ENCODE peak calls at places on chromosomes 6 and 20, in nine cellular contexts. B is activated CD8-positive, alpha-beta memory T cell treated with anti-CD3 and anti-CD28 coated beads for 4 hours; Y is PC-9; G is CD4-positive, alpha-beta T cell; E is NCI-H146; K is uterus; M is activated CD4-positive, alpha-beta T cell treated with anti-CD3 and anti-CD28 coated beads for 4 hours; C is epithelial cell of proximal tubule; P is cardiac muscle cell. H is an unnamed sample.

GRCh38 chr6:31402324-31403282 is 792 bp upstream of the MICA start:
- DNase-seq in B (no peak), M (peak), K (no peak), G (no peak), P (no peak), C (no peak), E (no peak), Y (no peak), H (no peak)

GRCh38 chr20:34111057-34111711 is 859 bp downstream of the EIF2S2 start:
- DNase-seq in B (no peak), Y (peak), E (peak), P (peak), G (no peak), C (peak), M (peak), K (no peak), H (no peak)

GRCh38 chr20:24798930-24799705 is 150.0 kb upstream of the CST7 start:
- DNase-seq in E (no peak), K (no peak), B (no peak), P (no peak), Y (no peak), G (no peak), M (no peak), C (no peak), H (no peak)

GRCh38 chr6:28683945-28684538 is 158.4 kb downstream of the GPX5 start:
- DNase-seq in K (no peak), B (no peak), G (peak), Y (no peak), E (peak), P (peak), C (no peak), M (no peak), H (peak)

GRCh38 chr6:106757722-106758467 is 128.5 kb downstream of the QRSL1 start:
- DNase-seq in G (no peak), Y (no peak), B (no peak), E (no peak), M (no peak), K (no peak), C (no peak), P (no peak), H (no peak)

GRCh38 chr6:143233563-143234285 is 173.0 kb downstream of the AIG1 start:
- DNase-seq in B (no peak), C (no peak), G (no peak), P (peak), E (no peak), Y (no peak), K (no peak), M (no peak), H (no peak)

GRCh38 chr6:89564752-89565427 is 73.7 kb downstream of the LYRM2 start:
- DNase-seq in E (peak), G (no peak), K (peak), P (peak), B (no peak), M (no peak), Y (no peak), C (no peak), H (no peak)

GRCh38 chr6:79821859-79822258 is 125.5 kb downstream of the ELOVL4 start:
- DNase-seq in P (no peak), G (no peak), B (no peak), K (no peak), C (no peak), Y (no peak), M (no peak), E (no peak), H (no peak)

GRCh38 chr6:15441215-15441868 is 195.5 kb downstream of the JARID2 start:
- DNase-seq in B (no peak), C (no peak), E (peak), P (peak), Y (peak), G (peak), K (peak), M (no peak), H (peak)

GRCh38 chr20:57157106-57157691 is 109.2 kb downstream of the BMP7 start:
- DNase-seq in B (no peak), E (no peak), Y (no peak), M (no peak), C (no peak), K (no peak), G (no peak), P (peak), H (no peak)

GRCh38 chr6:137738197-137738596 is 128.9 kb upstream of the TNFAIP3 start:
- DNase-seq in G (no peak), P (no peak), K (no peak), C (peak), M (no peak), E (no peak), Y (no peak), B (no peak), H (no peak)

GRCh38 chr20:52578559-52578958 is 387.0 kb upstream of the ZFP64 start:
- DNase-seq in B (no peak), K (no peak), E (no peak), P (no peak), C (no peak), G (no peak), Y (no peak), M (no peak), H (no peak)

H was measured in fibroblast of the conjunctiva.